ENCODE peak calls at places on chromosome 5, in ten cellular contexts. Z is HTR-8/SVneo, P is SJSA1, U is NCI-H1105, V is HS-5, N is endothelial cell, T is heart left ventricle, J is GDM1, W is cardiac fibroblast, L is H1. D is an unnamed sample.

GRCh38 chr5:112914584-112914983 is 7.4 kb downstream of the REEP5 start:
- DNase-seq in Z (no peak), P (no peak), U (no peak), V (no peak), N (no peak), T (no peak), J (no peak), W (no peak), L (no peak), D (no peak)

GRCh38 chr5:132666310-132667123 is 7.3 kb upstream of the IL4 start:
- DNase-seq in Z (no peak), P (peak), U (no peak), V (no peak), N (no peak), T (no peak), J (no peak), W (no peak), L (no peak), D (no peak)

GRCh38 chr5:149268928-149269557 is 2.6 kb upstream of the AFAP1L1 start:
- DNase-seq in Z (peak), P (no peak), U (peak), V (peak), N (no peak), T (no peak), J (peak), W (peak), L (no peak), D (peak)

GRCh38 chr5:122170630-122171029 is 41.3 kb downstream of the ZNF474 start:
- DNase-seq in Z (no peak), P (peak), U (no peak), V (no peak), N (no peak), T (no peak), J (no peak), W (peak), L (no peak), D (no peak)

GRCh38 chr5:131977212-131977604 is 31.7 kb upstream of the MEIKIN start:
- DNase-seq in Z (no peak), P (peak), U (no peak), V (no peak), N (no peak), T (no peak), J (no peak), W (no peak), L (no peak), D (no peak)

GRCh38 chr5:57683036-57683600 is 200.5 kb upstream of the ACTBL2 start:
- DNase-seq in Z (no peak), P (no peak), U (no peak), V (no peak), N (no peak), T (no peak), J (no peak), W (peak), L (no peak), D (no peak)

GRCh38 chr5:132751444-132751843 is 4.2 kb downstream of the CCNI2 start:
- DNase-seq in Z (no peak), P (peak), U (no peak), V (peak), N (no peak), T (peak), J (no peak), W (peak), L (no peak), D (no peak)

GRCh38 chr5:155727512-155728145 is 599.3 kb upstream of the SGCD start:
- DNase-seq in Z (no peak), P (no peak), U (no peak), V (no peak), N (peak), T (no peak), J (no peak), W (no peak), L (no peak), D (no peak)

GRCh38 chr5:168273056-168273980 is 18.1 kb upstream of the WWC1 start:
- DNase-seq in Z (no peak), P (no peak), U (no peak), V (no peak), N (no peak), T (no peak), J (no peak), W (no peak), L (no peak), D (no peak)

GRCh38 chr5:172508471-172509404 is 54.4 kb upstream of the SH3PXD2B start:
- DNase-seq in Z (no peak), P (peak), U (no peak), V (no peak), N (peak), T (no peak), J (no peak), W (no peak), L (no peak), D (no peak)

GRCh38 chr5:134133213-134133994 is 18.9 kb downstream of the TCF7 start:
- DNase-seq in Z (no peak), P (no peak), U (no peak), V (no peak), N (no peak), T (no peak), J (no peak), W (no peak), L (no peak), D (no peak)

GRCh38 chr5:86542532-86542931 is 75.2 kb upstream of the COX7C start:
- DNase-seq in Z (no peak), P (no peak), U (no peak), V (no peak), N (no peak), T (no peak), J (no peak), W (no peak), L (no peak), D (no peak)

GRCh38 chr5:39146831-39147540 is 72.4 kb downstream of the FYB1 start:
- DNase-seq in Z (no peak), P (no peak), U (no peak), V (no peak), N (no peak), T (no peak), J (no peak), W (no peak), L (no peak), D (no peak)

GRCh38 chr5:133888625-133888991 is 79.8 kb downstream of the C5orf15 start:
- DNase-seq in Z (no peak), P (no peak), U (no peak), V (no peak), N (no peak), T (no peak), J (no peak), W (no peak), L (no peak), D (no peak)

GRCh38 chr5:135662683-135663082 is 83.9 kb upstream of the CXCL14 start:
- DNase-seq in Z (no peak), P (no peak), U (no peak), V (no peak), N (no peak), T (no peak), J (no peak), W (no peak), L (no peak), D (no peak)

GRCh38 chr5:59174248-59174844 is 591.5 kb downstream of the RAB3C start:
- DNase-seq in Z (peak), P (peak), U (no peak), V (no peak), N (peak), T (no peak), J (peak), W (peak), L (no peak), D (peak)

GRCh38 chr5:159149085-159149484 is 49.4 kb upstream of the EBF1 start:
- DNase-seq in Z (no peak), P (no peak), U (no peak), V (no peak), N (no peak), T (no peak), J (no peak), W (no peak), L (no peak), D (no peak)

GRCh38 chr5:160792732-160793454 is 59.1 kb downstream of the ATP10B start:
- DNase-seq in Z (no peak), P (no peak), U (no peak), V (no peak), N (no peak), T (no peak), J (no peak), W (no peak), L (no peak), D (no peak)

GRCh38 chr5:1185652-1186350 is 15.6 kb upstream of the SLC6A19 start:
- DNase-seq in Z (no peak), P (no peak), U (no peak), V (no peak), N (no peak), T (no peak), J (no peak), W (no peak), L (no peak), D (peak)

GRCh38 chr5:158560170-158560569 is 539.5 kb downstream of the EBF1 start:
- DNase-seq in Z (no peak), P (peak), U (no peak), V (no peak), N (no peak), T (peak), J (no peak), W (no peak), L (no peak), D (no peak)

GRCh38 chr5:2732850-2733249 is 18.6 kb downstream of the IRX2 start:
- DNase-seq in Z (no peak), P (peak), U (peak), V (no peak), N (no peak), T (no peak), J (no peak), W (no peak), L (no peak), D (no peak)

GRCh38 chr5:89110916-89111646 is 228.1 kb upstream of the MEF2C start:
- DNase-seq in Z (no peak), P (no peak), U (no peak), V (no peak), N (no peak), T (no peak), J (no peak), W (no peak), L (no peak), D (no peak)

GRCh38 chr5:170151105-170151831 is 45.6 kb downstream of the FOXI1 start:
- DNase-seq in Z (peak), P (peak), U (no peak), V (peak), N (no peak), T (peak), J (no peak), W (peak), L (peak), D (peak)

GRCh38 chr5:6315580-6315979 is 62.8 kb downstream of the MED10 start:
- DNase-seq in Z (no peak), P (peak), U (no peak), V (no peak), N (no peak), T (no peak), J (no peak), W (no peak), L (no peak), D (no peak)

GRCh38 chr5:16616536-16617271 is at the start of gene RETREG1:
- DNase-seq in Z (peak), P (no peak), U (peak), V (no peak), N (peak), T (peak), J (no peak), W (peak), L (no peak), D (no peak)

GRCh38 chr5:141919218-141920129 is 4.2 kb upstream of the DELE1 start:
- DNase-seq in Z (no peak), P (no peak), U (no peak), V (no peak), N (no peak), T (no peak), J (no peak), W (no peak), L (no peak), D (no peak)

GRCh38 chr5:167143726-167144125 is 1147.7 kb upstream of the WWC1 start:
- DNase-seq in Z (no peak), P (no peak), U (no peak), V (no peak), N (no peak), T (no peak), J (no peak), W (no peak), L (no peak), D (no peak)

GRCh38 chr5:11851402-11851801 is 52.8 kb downstream of the CTNND2 start:
- DNase-seq in Z (no peak), P (no peak), U (no peak), V (peak), N (no peak), T (no peak), J (no peak), W (no peak), L (no peak), D (no peak)

GRCh38 chr5:120789918-120790714 is 326.0 kb downstream of the PRR16 start:
- DNase-seq in Z (no peak), P (no peak), U (no peak), V (no peak), N (no peak), T (no peak), J (no peak), W (no peak), L (no peak), D (no peak)

GRCh38 chr5:178113841-178114324 is 551 bp downstream of the N4BP3 start:
- DNase-seq in Z (no peak), P (peak), U (no peak), V (no peak), N (no peak), T (no peak), J (no peak), W (no peak), L (no peak), D (no peak)

GRCh38 chr5:138450971-138451370 is 12.1 kb downstream of the REEP2 start:
- DNase-seq in Z (no peak), P (no peak), U (no peak), V (no peak), N (no peak), T (no peak), J (no peak), W (no peak), L (no peak), D (no peak)

GRCh38 chr5:92242170-92242569 is 859.1 kb upstream of the ARRDC3 start:
- DNase-seq in Z (no peak), P (no peak), U (no peak), V (no peak), N (no peak), T (no peak), J (no peak), W (no peak), L (no peak), D (no peak)

GRCh38 chr5:149246906-149247305 is 24.8 kb upstream of the AFAP1L1 start:
- DNase-seq in Z (no peak), P (no peak), U (no peak), V (no peak), N (no peak), T (no peak), J (no peak), W (no peak), L (no peak), D (no peak)

GRCh38 chr5:10594591-10595210 is 30.8 kb downstream of the ANKRD33B start:
- DNase-seq in Z (peak), P (peak), U (no peak), V (no peak), N (no peak), T (no peak), J (no peak), W (peak), L (no peak), D (no peak)

GRCh38 chr5:104179057-104179456 is 616.5 kb upstream of the NUDT12 start:
- DNase-seq in Z (no peak), P (peak), U (no peak), V (no peak), N (peak), T (no peak), J (peak), W (peak), L (peak), D (peak)

GRCh38 chr5:137890850-137891249 is 1.6 kb downstream of the PKD2L2 start:
- DNase-seq in Z (no peak), P (no peak), U (no peak), V (no peak), N (no peak), T (no peak), J (no peak), W (no peak), L (no peak), D (no peak)

GRCh38 chr5:113164016-113164415 is 187.4 kb downstream of the DCP2 start:
- DNase-seq in Z (no peak), P (no peak), U (no peak), V (no peak), N (no peak), T (no peak), J (no peak), W (no peak), L (no peak), D (no peak)

GRCh38 chr5:58462154-58462553 is 2.3 kb upstream of the PLK2 start:
- DNase-seq in Z (peak), P (no peak), U (no peak), V (no peak), N (no peak), T (no peak), J (peak), W (peak), L (no peak), D (no peak)

D was measured in CMK.